ENCODE peak calls at places on chromosomes 2 and 18, in four cellular contexts. I, W, R and P are unnamed samples.

GRCh38 chr2:60355849-60356261 is 197.6 kb downstream of the BCL11A start:
- DNase-seq in I (no peak), R (no peak), W (no peak), P (no peak)

GRCh38 chr18:62586148-62586774 is 63.4 kb downstream of the ZCCHC2 start:
- DNase-seq in R (peak), I (peak), W (peak), P (peak)

GRCh38 chr2:240619506-240620148 is 5.7 kb upstream of the GPR35 start:
- DNase-seq in R (no peak), I (no peak), W (no peak), P (no peak)

GRCh38 chr2:177243476-177243875 is 21.1 kb downstream of the NFE2L2 start:
- DNase-seq in W (no peak), R (no peak), I (peak), P (no peak)

GRCh38 chr18:44637210-44638051 is 43.3 kb upstream of the SETBP1 start:
- DNase-seq in R (no peak), I (peak), W (no peak), P (no peak)

GRCh38 chr2:232951891-232952290 is 61.2 kb downstream of the NGEF start:
- DNase-seq in R (peak), W (no peak), I (peak), P (no peak)

GRCh38 chr2:159783559-159783958 is 14.4 kb downstream of the CD302 start:
- DNase-seq in W (no peak), I (no peak), R (no peak), P (no peak)

GRCh38 chr18:24112874-24113615 is 25.8 kb upstream of the CABYR start:
- DNase-seq in I (peak), W (no peak), R (peak), P (no peak)

GRCh38 chr18:5853253-5853652 is 42.1 kb downstream of the TMEM200C start:
- DNase-seq in R (no peak), W (no peak), I (no peak), P (no peak)

GRCh38 chr18:48589797-48590519 is 51.1 kb downstream of the CTIF start:
- DNase-seq in R (peak), I (no peak), W (no peak), P (no peak)

GRCh38 chr2:116819355-116819754 is 995.1 kb upstream of the DDX18 start:
- DNase-seq in W (no peak), I (no peak), R (no peak), P (no peak)

GRCh38 chr2:8119782-8120551 is 561.9 kb upstream of the ID2 start:
- DNase-seq in I (no peak), W (peak), R (no peak), P (peak)

GRCh38 chr2:206942799-206943478 is 3.6 kb downstream of the CPO start:
- DNase-seq in R (no peak), W (no peak), I (no peak), P (no peak)

GRCh38 chr2:57943271-57943670 is 103.3 kb upstream of the VRK2 start:
- DNase-seq in I (peak), W (no peak), R (no peak), P (no peak)

GRCh38 chr2:226190479-226191252 is 609.0 kb downstream of the IRS1 start:
- DNase-seq in R (no peak), I (peak), W (no peak), P (no peak)

GRCh38 chr2:132667716-132668115 is 2.3 kb downstream of the LYPD1 start:
- DNase-seq in R (no peak), W (no peak), I (no peak), P (no peak)

GRCh38 chr2:226673314-226673723 is 126.3 kb downstream of the IRS1 start:
- DNase-seq in R (peak), W (no peak), I (peak), P (no peak)

GRCh38 chr2:8524823-8525222 is 157.0 kb upstream of the ID2 start:
- DNase-seq in W (no peak), I (no peak), R (no peak), P (no peak)

GRCh38 chr2:216621292-216621691 is 11.9 kb upstream of the IGFBP2 start:
- DNase-seq in I (no peak), R (no peak), W (peak), P (no peak)

GRCh38 chr2:216620806-216621205 is 12.4 kb upstream of the IGFBP2 start:
- DNase-seq in W (no peak), I (no peak), R (no peak), P (no peak)

GRCh38 chr2:216617159-216617815 is 15.9 kb upstream of the IGFBP2 start:
- DNase-seq in W (no peak), I (no peak), R (no peak), P (no peak)

GRCh38 chr2:216619411-216620393 is 13.5 kb upstream of the IGFBP2 start:
- DNase-seq in W (no peak), I (no peak), R (no peak), P (no peak)

DNA sequence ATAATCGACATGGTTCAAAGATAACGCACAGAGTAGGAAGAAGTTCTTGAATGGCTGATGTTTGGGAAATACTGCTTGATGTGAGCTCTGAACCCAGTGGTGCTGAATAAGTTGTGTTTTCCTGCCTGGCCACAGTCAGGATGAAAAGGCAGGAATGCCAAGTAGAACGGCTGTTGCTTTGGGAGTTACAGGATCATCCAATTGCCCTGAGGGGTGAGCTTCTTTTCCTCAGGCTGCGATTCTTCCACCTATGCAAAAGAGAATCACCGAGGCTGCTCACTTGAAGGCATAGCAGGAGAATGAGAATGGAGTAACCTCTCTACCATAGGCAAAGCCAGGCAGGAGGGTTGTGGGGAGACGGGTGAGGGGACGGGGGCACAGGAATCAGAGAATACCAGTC is 14.4 kb upstream of the IGFBP2 start:
- DNase-seq in W (no peak), R (no peak), I (no peak), P (no peak)
- TF ChIP-seq POLR2A in W (no peak), R (no peak), I (no peak), P (no peak)

GRCh38 chr2:145012214-145012670 is 492.3 kb upstream of the ZEB2 start:
- DNase-seq in I (peak), R (no peak), W (peak), P (no peak)
- TF ChIP-seq POLR2A in I (no peak), R (no peak), W (no peak), P (no peak)

GRCh38 chr2:102141011-102141914 is 1.3 kb upstream of the IL1R1 start:
- DNase-seq in R (no peak), I (no peak), W (no peak), P (peak)

GRCh38 chr2:102142829-102143449 is 393 bp downstream of the IL1R1 start:
- DNase-seq in R (no peak), W (no peak), I (peak), P (peak)

GRCh38 chr2:102143450-102143985 is 972 bp downstream of the IL1R1 start:
- DNase-seq in R (no peak), W (no peak), I (no peak), P (peak)

GRCh38 chr2:102140367-102140766 is 2.2 kb upstream of the IL1R1 start:
- DNase-seq in I (no peak), W (no peak), R (no peak), P (no peak)

GRCh38 chr2:102141915-102142828 is at the start of gene IL1R1:
- DNase-seq in R (peak), W (peak), I (peak), P (peak)
- TF ChIP-seq POLR2A in R (no peak), W (peak), I (peak), P (no peak)

GRCh38 chr2:27952070-27952469 is 61.5 kb downstream of the BABAM2 start:
- DNase-seq in R (no peak), I (no peak), W (no peak), P (no peak)
- TF ChIP-seq POLR2A in R (no peak), I (no peak), W (no peak), P (no peak)

GRCh38 chr2:56811401-56811800 is 627.6 kb downstream of the CCDC85A start:
- DNase-seq in R (no peak), I (no peak), W (no peak), P (no peak)
- TF ChIP-seq POLR2A in R (no peak), I (no peak), W (no peak), P (no peak)